ENCODE peak calls at places on chromosome 6, in four cellular contexts. Z is fibroblast of the aortic adventitia, B is aorta, U is breast epithelium. Q is an unnamed sample.

GRCh38 chr6:31948753-31949413 is 3.0 kb downstream of the CFB start:
- DNase-seq in Z (peak; percentile 36), B (peak; percentile 38), U (no peak), Q (peak; percentile 39)

GRCh38 chr6:142856857-142857608 is 87.9 kb downstream of the HIVEP2 start:
- DNase-seq in Z (no peak), B (no peak), U (no peak), Q (no peak)

GRCh38 chr6:169933839-169934698 is 182.6 kb downstream of the ERMARD start:
- DNase-seq in Z (peak; percentile 4), B (peak; percentile 87), U (peak; percentile 76), Q (peak; percentile 48)

GRCh38 chr6:70277480-70277879 is 25.4 kb downstream of the COL9A1 start:
- DNase-seq in Z (peak; percentile 48), B (no peak), U (no peak), Q (no peak)

GRCh38 chr6:142679907-142680306 is 265.1 kb downstream of the HIVEP2 start:
- DNase-seq in Z (no peak), B (no peak), U (no peak), Q (no peak)

GRCh38 chr6:1636971-1637871 is 27.5 kb downstream of the FOXC1 start:
- DNase-seq in Z (no peak), B (no peak), U (no peak), Q (no peak)

GRCh38 chr6:41637179-41638001 is 878 bp upstream of the MDFI start:
- DNase-seq in Z (no peak), B (no peak), U (no peak), Q (no peak)

GRCh38 chr6:152450519-152450918 is 186.6 kb downstream of the SYNE1 start:
- DNase-seq in Z (no peak), B (no peak), U (no peak), Q (no peak)

GRCh38 chr6:81950877-81951276 is 198.4 kb upstream of the TENT5A start:
- DNase-seq in Z (peak; percentile 73), B (no peak), U (no peak), Q (no peak)

GRCh38 chr6:132959927-132960326 is 145.6 kb downstream of the RPS12 start:
- DNase-seq in Z (no peak), B (no peak), U (no peak), Q (no peak)

GRCh38 chr6:39256294-39256693 is 27.0 kb upstream of the KCNK5 start:
- DNase-seq in Z (no peak), B (no peak), U (no peak), Q (no peak)

GRCh38 chr6:132974122-132974521 is 159.8 kb downstream of the RPS12 start:
- DNase-seq in Z (no peak), B (no peak), U (no peak), Q (no peak)

GRCh38 chr6:124040655-124041054 is 237.0 kb downstream of the NKAIN2 start:
- DNase-seq in Z (no peak), B (no peak), U (no peak), Q (no peak)

GRCh38 chr6:122647765-122648164 is 37.6 kb downstream of the PKIB start:
- DNase-seq in Z (no peak), B (no peak), U (no peak), Q (no peak)

GRCh38 chr6:48691420-48691819 is 580.4 kb upstream of the PTCHD4 start:
- DNase-seq in Z (no peak), B (no peak), U (no peak), Q (no peak)

GRCh38 chr6:30957716-30958115 is 16.9 kb downstream of the MUCL3 start:
- DNase-seq in Z (no peak), B (no peak), U (no peak), Q (no peak)

GRCh38 chr6:33609444-33610034 is 11.6 kb upstream of the ITPR3 start:
- DNase-seq in Z (peak; percentile 88), B (peak; percentile 77), U (no peak), Q (no peak)

GRCh38 chr6:17580518-17581048 is 19.5 kb upstream of the FAM8A1 start:
- DNase-seq in Z (peak; percentile 22), B (peak; percentile 61), U (peak; percentile 56), Q (peak; percentile 37)

GRCh38 chr6:125869427-125869826 is 78.7 kb downstream of the NCOA7 start:
- DNase-seq in Z (no peak), B (no peak), U (no peak), Q (no peak)

GRCh38 chr6:17635568-17635967 is 35.5 kb downstream of the FAM8A1 start:
- DNase-seq in Z (no peak), B (no peak), U (no peak), Q (no peak)

GRCh38 chr6:73389854-73390253 is 4.8 kb upstream of the DDX43 start:
- DNase-seq in Z (no peak), B (no peak), U (no peak), Q (no peak)

GRCh38 chr6:1552296-1552761 is 57.4 kb upstream of the FOXC1 start:
- DNase-seq in Z (peak; percentile 47), B (no peak), U (no peak), Q (no peak)

GRCh38 chr6:40936810-40937209 is 102.2 kb downstream of the UNC5CL start:
- DNase-seq in Z (peak; percentile 65), B (no peak), U (no peak), Q (peak; percentile 69)

GRCh38 chr6:135506270-135506997 is 8.9 kb upstream of the AHI1 start:
- DNase-seq in Z (peak; percentile 82), B (no peak), U (no peak), Q (peak; percentile 72)

GRCh38 chr6:104969108-104969507 is 12.2 kb downstream of the LIN28B start:
- DNase-seq in Z (no peak), B (no peak), U (no peak), Q (no peak)

GRCh38 chr6:84967389-84967788 is 203.0 kb upstream of the TBX18 start:
- DNase-seq in Z (peak; percentile 65), B (no peak), U (no peak), Q (peak; percentile 41)

GRCh38 chr6:159168536-159169192 is 536 bp upstream of the FNDC1 start:
- DNase-seq in Z (peak; percentile 30), B (peak; percentile 69), U (no peak), Q (peak; percentile 42)

GRCh38 chr6:11262231-11262630 is 29.8 kb upstream of the NEDD9 start:
- DNase-seq in Z (peak; percentile 19), B (no peak), U (no peak), Q (no peak)

GRCh38 chr6:11260249-11261038 is 28.0 kb upstream of the NEDD9 start:
- DNase-seq in Z (no peak), B (no peak), U (no peak), Q (no peak)

GRCh38 chr6:11264100-11264499 is 31.6 kb upstream of the NEDD9 start:
- DNase-seq in Z (no peak), B (no peak), U (no peak), Q (no peak)

GRCh38 chr6:11265932-11266331 is 33.5 kb upstream of the NEDD9 start:
- DNase-seq in Z (no peak), B (no peak), U (no peak), Q (no peak)

GRCh38 chr6:11263185-11263817 is 30.8 kb upstream of the NEDD9 start:
- DNase-seq in Z (peak; percentile 82), B (peak; percentile 81), U (no peak), Q (peak; percentile 92)
- H3K4me3 ChIP-seq in Z (no peak overlapping the region), B (no peak overlapping the region), U (no peak overlapping the region), Q (no peak overlapping the region)

GRCh38 chr6:36241728-36242127 is 28.1 kb upstream of the PNPLA1 start:
- DNase-seq in Z (peak; percentile 40), B (no peak), U (no peak), Q (peak; percentile 26)

GRCh38 chr6:36244641-36245280 is 25.1 kb upstream of the PNPLA1 start:
- DNase-seq in Z (no peak), B (no peak), U (no peak), Q (no peak)

GRCh38 chr6:36243562-36244212 is 26.2 kb upstream of the PNPLA1 start:
- DNase-seq in Z (no peak), B (no peak), U (no peak), Q (no peak)

GRCh38 chr6:36239710-36240256 is 30.1 kb upstream of the PNPLA1 start:
- DNase-seq in Z (no peak), B (no peak), U (no peak), Q (no peak)

GRCh38 chr6:36242161-36242560 is 27.7 kb upstream of the PNPLA1 start:
- DNase-seq in Z (no peak), B (no peak), U (no peak), Q (no peak)
- H3K4me3 ChIP-seq in Z (no peak overlapping the region), B (no peak overlapping the region), U (no peak overlapping the region), Q (no peak overlapping the region)

GRCh38 chr6:4902363-4902762 is 101.5 kb downstream of the RPP40 start:
- DNase-seq in Z (no peak), B (no peak), U (no peak), Q (no peak)
- H3K4me3 ChIP-seq in Z (no peak overlapping the region), B (no peak overlapping the region), U (no peak overlapping the region), Q (no peak overlapping the region)

GRCh38 chr6:26474439-26474881 is 16.7 kb downstream of the BTN2A1 start:
- DNase-seq in Z (no peak), B (no peak), U (no peak), Q (no peak)
- H3K4me3 ChIP-seq in Z (peak overlapping the region; percentile 63), B (peak overlapping the region; percentile 87), U (peak overlapping the region; percentile 48), Q (peak overlapping the region; percentile 61)

GRCh38 chr6:156825475-156825874 is 48.3 kb downstream of the ARID1B start:
- DNase-seq in Z (no peak), B (no peak), U (no peak), Q (no peak)

GRCh38 chr6:156830126-156830525 is 52.9 kb downstream of the ARID1B start:
- DNase-seq in Z (no peak), B (no peak), U (no peak), Q (no peak)

GRCh38 chr6:156827382-156827781 is 50.2 kb downstream of the ARID1B start:
- DNase-seq in Z (peak; percentile 40), B (no peak), U (no peak), Q (peak; percentile 54)

GRCh38 chr6:156826290-156826955 is 49.2 kb downstream of the ARID1B start:
- DNase-seq in Z (no peak), B (no peak), U (no peak), Q (no peak)

DNA sequence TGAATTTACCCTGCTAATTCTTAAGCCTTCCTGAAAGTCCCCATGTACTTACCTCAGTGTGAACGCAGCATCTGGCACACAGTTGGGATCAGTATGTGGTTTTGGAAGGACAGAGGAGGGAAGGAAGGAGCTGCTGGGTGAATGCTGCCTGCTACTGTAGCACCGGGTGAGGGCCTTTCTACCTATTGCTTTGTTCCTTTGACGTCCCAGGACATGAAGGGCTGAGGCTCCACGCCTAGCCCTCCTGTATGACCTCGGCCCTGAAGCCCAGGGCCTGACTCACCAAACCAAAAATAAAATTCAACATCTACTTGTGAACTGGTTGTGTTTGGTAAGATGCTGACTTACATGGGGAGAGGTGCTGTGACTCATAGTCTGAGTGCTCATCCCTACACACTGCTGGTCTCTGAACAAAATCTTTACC is 51.1 kb downstream of the ARID1B start:
- DNase-seq in Z (peak; percentile 77), B (no peak), U (no peak), Q (peak; percentile 88)
- H3K4me3 ChIP-seq in Z (no peak overlapping the region), B (no peak overlapping the region), U (no peak overlapping the region), Q (no peak overlapping the region)